ENCODE peak calls at places on chromosomes 16 and 17, in five cellular contexts. H is testis, U is heart right ventricle, W is cardiac muscle cell, P is uterus. N is an unnamed sample.

GRCh38 chr16:84144859-84145639 is at the start of the genes DNAAF1 and HSDL1:
- DNase-seq in W (peak), U (peak), H (peak), P (peak), N (peak)

GRCh38 chr17:81959362-81960129 is 1.4 kb downstream of the NOTUM start:
- DNase-seq in U (peak), P (no peak), H (peak), W (peak), N (peak)

GRCh38 chr17:45234641-45235040 is 13.0 kb downstream of the FMNL1 start:
- DNase-seq in U (no peak), P (no peak), H (no peak), W (no peak), N (no peak)

GRCh38 chr16:83779881-83780280 is 27.9 kb upstream of the HSBP1 start:
- DNase-seq in P (no peak), W (peak), H (no peak), U (no peak), N (no peak)

GRCh38 chr16:85557976-85558589 is 55.0 kb upstream of the GSE1 start:
- DNase-seq in P (no peak), W (no peak), H (no peak), U (no peak), N (no peak)

GRCh38 chr17:82247175-82247823 is 18.5 kb downstream of the SLC16A3 start:
- DNase-seq in W (no peak), H (no peak), U (no peak), P (no peak), N (no peak)

GRCh38 chr17:72166040-72166439 is 45.2 kb downstream of the SOX9 start:
- DNase-seq in H (peak), P (no peak), U (no peak), W (no peak), N (no peak)

GRCh38 chr17:33492082-33492481 is 199.0 kb upstream of the ASIC2 start:
- DNase-seq in P (no peak), W (no peak), U (no peak), H (no peak), N (no peak)

GRCh38 chr17:8119575-8120519 is 1.5 kb upstream of the ALOXE3 start:
- DNase-seq in H (peak), U (peak), P (peak), W (peak), N (peak)

GRCh38 chr17:69874220-69874670 is 200.8 kb upstream of the KCNJ16 start:
- DNase-seq in U (no peak), W (peak), H (no peak), P (no peak), N (no peak)

GRCh38 chr17:45282683-45283644 is 21.1 kb upstream of the SPATA32 start:
- DNase-seq in H (no peak), W (peak), U (no peak), P (no peak), N (no peak)

GRCh38 chr16:14307623-14308356 is 236.7 kb downstream of the MRTFB start:
- DNase-seq in W (no peak), U (peak), P (no peak), H (no peak), N (peak)

GRCh38 chr16:66988197-66988788 is at the start of gene CES4A:
- DNase-seq in H (no peak), U (no peak), W (peak), P (no peak), N (no peak)

GRCh38 chr16:74745926-74746325 is 28.7 kb downstream of the FA2H start:
- DNase-seq in U (no peak), P (no peak), W (no peak), H (no peak), N (no peak)

GRCh38 chr16:72877374-72878028 is 170.4 kb downstream of the ZFHX3 start:
- DNase-seq in W (peak), U (no peak), P (no peak), H (no peak), N (no peak)

GRCh38 chr17:78330570-78331224 is 29.2 kb downstream of the SOCS3 start:
- DNase-seq in U (no peak), W (no peak), H (no peak), P (peak), N (no peak)

GRCh38 chr16:2511128-2511785 is 2.5 kb upstream of the ATP6V0C start:
- DNase-seq in W (peak), H (peak), U (peak), P (peak), N (no peak)

GRCh38 chr17:67974186-67974585 is 22.1 kb downstream of the C17orf58 start:
- DNase-seq in P (no peak), U (no peak), W (no peak), H (no peak), N (no peak)

GRCh38 chr17:49219987-49220386 is 9.5 kb downstream of the ABI3 start:
- DNase-seq in W (no peak), U (no peak), H (no peak), P (no peak), N (no peak)

GRCh38 chr16:65572156-65572555 is 450.3 kb upstream of the CDH11 start:
- DNase-seq in U (no peak), P (no peak), H (no peak), W (peak), N (no peak)

GRCh38 chr17:40600486-40601046 is 35.3 kb upstream of the CCR7 start:
- DNase-seq in U (no peak), H (no peak), W (no peak), P (no peak), N (no peak)

GRCh38 chr17:38730526-38731379 is 612 bp downstream of the CISD3 start:
- DNase-seq in H (peak), W (peak), P (peak), U (peak), N (no peak)

GRCh38 chr17:32783602-32784001 is 93.3 kb downstream of the MYO1D start:
- DNase-seq in U (no peak), W (peak), H (no peak), P (no peak), N (no peak)

GRCh38 chr17:29420128-29420527 is 30.0 kb downstream of the TAOK1 start:
- DNase-seq in U (no peak), W (no peak), P (no peak), H (no peak), N (no peak)

GRCh38 chr17:15467592-15467991 is at the start of gene CDRT4:
- DNase-seq in P (no peak), W (no peak), U (no peak), H (no peak), N (no peak)

GRCh38 chr16:56294599-56294998 is 103.3 kb downstream of the GNAO1 start:
- DNase-seq in U (no peak), P (no peak), W (peak), H (no peak), N (no peak)

GRCh38 chr16:28597692-28598261 is 927 bp upstream of the SULT1A2 start:
- DNase-seq in W (no peak), U (no peak), H (no peak), P (no peak), N (no peak)

GRCh38 chr17:70310251-70310672 is 140.9 kb downstream of the KCNJ2 start:
- DNase-seq in U (peak), P (no peak), W (peak), H (no peak), N (no peak)

GRCh38 chr16:28163699-28164584 is 47.8 kb downstream of the XPO6 start:
- DNase-seq in W (peak), H (no peak), U (no peak), P (no peak), N (no peak)

GRCh38 chr17:82090549-82091263 is 7.3 kb downstream of the FASN start:
- DNase-seq in U (no peak), P (no peak), W (no peak), H (no peak), N (no peak)

DNA sequence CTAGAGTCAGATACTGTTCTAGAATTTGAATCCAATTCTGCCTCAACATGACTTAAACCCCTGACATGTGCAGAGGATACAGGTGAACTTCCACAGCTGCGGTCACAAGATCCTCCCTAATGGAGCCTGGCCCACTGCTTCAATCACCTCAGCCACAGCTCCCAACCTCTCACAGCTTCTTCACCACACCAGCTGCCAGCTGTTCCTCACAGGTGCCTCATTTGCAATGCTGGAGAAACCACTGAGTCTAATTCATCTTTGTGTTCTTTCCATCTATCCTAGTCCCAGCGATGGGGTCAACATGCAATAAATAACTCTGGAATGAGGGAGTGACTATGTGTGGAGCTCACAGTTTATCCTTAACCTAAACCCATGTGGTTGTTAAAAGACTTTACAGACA is 72.0 kb upstream of the MAF start:
- DNase-seq in W (no peak), U (no peak), P (no peak), H (no peak), N (no peak)
- H3K27ac ChIP-seq in W (no peak), U (no peak), P (no peak), H (no peak), N (no peak)

DNA sequence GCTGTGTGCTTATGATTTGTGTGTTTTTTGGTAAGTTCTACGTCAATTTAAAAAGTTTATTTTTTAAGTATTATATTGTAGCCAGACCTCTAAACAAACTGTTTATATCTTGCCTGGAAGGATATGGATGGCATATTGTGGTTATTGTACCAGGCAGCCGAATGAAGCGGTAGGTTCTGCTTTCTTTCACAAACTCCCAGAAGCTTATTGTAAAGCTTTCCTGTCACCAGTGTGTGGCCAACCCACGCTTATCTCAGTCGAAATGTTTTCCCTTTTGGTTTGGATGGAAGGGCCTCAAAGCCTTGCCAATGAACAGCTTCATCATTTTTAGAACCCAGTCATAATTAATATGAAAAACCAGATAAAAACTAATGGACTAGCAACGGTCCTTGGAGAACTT is 53.1 kb downstream of the CYB5B start:
- DNase-seq in W (peak), U (no peak), P (no peak), H (no peak), N (no peak)
- H3K27ac ChIP-seq in W (no peak), U (no peak), P (peak), H (no peak), N (no peak)

DNA sequence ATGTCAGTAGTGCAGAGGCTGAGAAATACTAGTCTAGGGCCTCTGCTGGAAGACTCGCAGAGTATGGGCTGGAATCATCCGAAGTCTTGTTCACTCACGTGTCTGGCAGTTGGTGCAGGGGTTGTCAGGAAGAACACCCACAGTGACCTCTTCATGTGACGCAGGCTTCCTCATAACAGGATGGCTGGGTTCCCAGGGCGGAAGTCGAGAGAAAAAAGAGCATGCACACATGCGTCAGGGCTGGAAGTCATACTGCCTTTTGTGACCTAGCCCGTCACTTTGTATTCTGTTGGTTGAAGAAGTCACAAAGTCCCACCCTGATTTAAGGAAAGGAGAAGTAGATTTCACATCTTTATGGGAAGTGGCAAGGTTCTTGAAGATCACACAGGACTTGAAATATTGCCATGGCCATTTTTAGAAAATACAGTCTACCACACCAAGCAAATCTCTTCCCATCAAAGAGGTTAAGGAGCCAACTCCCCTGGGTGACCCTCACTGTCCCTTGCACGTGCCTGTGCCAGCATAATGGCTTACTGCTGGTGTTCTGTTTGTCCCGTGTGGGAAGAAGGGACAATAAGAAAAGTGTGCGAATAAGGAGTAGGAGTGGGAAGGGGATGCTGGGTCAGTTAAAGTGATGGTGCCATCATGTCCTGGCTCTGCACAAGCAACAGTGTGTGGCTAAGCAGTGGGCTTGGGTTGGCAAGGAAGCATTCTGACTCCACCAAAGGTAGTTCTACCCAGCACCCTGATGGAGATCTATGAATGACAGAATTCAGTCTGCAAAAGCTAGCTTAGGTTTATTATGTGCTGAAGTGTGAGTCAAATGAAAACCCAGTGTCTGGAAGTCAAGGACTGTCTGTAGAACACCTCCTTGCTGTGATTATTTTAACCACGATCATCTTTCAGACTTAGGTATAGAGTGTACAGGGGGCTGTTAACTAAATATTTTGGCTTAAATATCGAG is 28.1 kb downstream of the HEATR3 start:
- DNase-seq in U (peak), P (peak), W (peak), H (peak), N (peak)
- H3K27ac ChIP-seq in U (peak), P (peak), W (no peak), H (no peak), N (peak)

GRCh38 chr17:64535357-64535756 is 28.6 kb downstream of the CEP95 start:
- DNase-seq in W (no peak), U (no peak), P (no peak), H (no peak), N (no peak)

GRCh38 chr17:64536913-64537312 is 30.1 kb downstream of the CEP95 start:
- DNase-seq in W (no peak), H (no peak), P (no peak), U (no peak), N (no peak)

GRCh38 chr17:64537488-64537887 is 30.7 kb downstream of the CEP95 start:
- DNase-seq in H (no peak), U (no peak), W (peak), P (no peak), N (no peak)

GRCh38 chr17:64540118-64540776 is 33.5 kb downstream of the CEP95 start:
- DNase-seq in W (no peak), P (no peak), U (no peak), H (no peak), N (no peak)

GRCh38 chr17:64538508-64539120 is 31.8 kb downstream of the CEP95 start:
- DNase-seq in P (no peak), H (no peak), U (no peak), W (no peak), N (no peak)
- H3K27ac ChIP-seq in P (no peak), H (no peak), U (no peak), W (peak), N (no peak)

GRCh38 chr17:47884427-47884740 is 11.7 kb upstream of the SP2 start:
- DNase-seq in H (no peak), P (no peak), W (no peak), U (no peak), N (no peak)

GRCh38 chr17:47883589-47884426 is 12.2 kb upstream of the SP2 start:
- DNase-seq in U (no peak), W (no peak), H (no peak), P (peak), N (no peak)

GRCh38 chr17:47882247-47882646 is 13.8 kb upstream of the SP2 start:
- DNase-seq in P (peak), U (no peak), W (no peak), H (no peak), N (no peak)

GRCh38 chr17:47882695-47883588 is 13.1 kb upstream of the SP2 start:
- DNase-seq in P (no peak), U (no peak), H (no peak), W (no peak), N (no peak)

DNA sequence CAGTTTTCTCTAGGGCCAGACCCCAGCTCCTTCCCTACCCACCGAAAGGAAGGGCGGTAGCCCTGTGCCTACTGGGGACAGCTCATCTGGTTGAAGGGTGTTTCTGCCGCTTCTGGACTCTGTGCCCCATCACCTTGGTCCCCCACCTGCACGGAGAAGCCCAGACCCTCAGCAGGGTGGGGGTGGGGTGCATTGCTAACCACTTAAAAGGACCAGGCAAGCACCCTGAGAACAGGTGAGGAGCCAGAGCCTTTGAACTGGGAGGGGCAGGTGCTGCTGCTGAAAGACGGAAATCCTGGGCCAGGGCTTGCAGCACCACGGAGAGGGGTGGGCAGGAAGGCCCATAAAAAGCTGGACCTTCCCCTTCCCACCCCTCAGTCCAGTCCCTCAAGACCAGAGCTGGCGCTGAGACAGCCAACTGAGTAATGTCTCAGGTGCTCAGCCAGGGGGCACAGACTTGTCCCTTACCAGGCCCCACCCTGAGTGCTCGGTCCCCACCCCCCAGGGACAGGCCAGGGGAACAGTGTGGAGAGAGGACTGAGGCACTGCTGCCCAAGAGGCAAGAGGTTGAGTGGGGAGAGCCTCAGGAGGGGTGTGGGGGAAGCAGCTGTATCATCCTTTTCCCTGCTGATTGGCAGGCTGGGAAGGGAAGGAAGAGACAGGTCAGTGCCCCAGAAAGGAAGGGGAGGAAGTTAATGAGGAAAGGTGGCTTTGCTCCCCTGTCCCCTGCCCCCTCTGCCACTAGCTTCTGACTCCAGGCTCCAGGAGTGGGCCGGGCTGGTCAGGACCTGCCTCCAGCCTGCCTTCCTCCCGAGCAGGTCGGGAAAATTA is 10.9 kb upstream of the SP2 start:
- DNase-seq in H (no peak), P (no peak), U (no peak), W (no peak), N (no peak)
- H3K27ac ChIP-seq in H (no peak), P (no peak), U (no peak), W (no peak), N (no peak)

GRCh38 chr16:11010576-11011221 is 66.3 kb downstream of the CLEC16A start:
- DNase-seq in W (no peak), H (peak), U (no peak), P (no peak), N (no peak)

GRCh38 chr16:11015607-11016006 is 71.2 kb downstream of the CLEC16A start:
- DNase-seq in H (no peak), P (no peak), U (no peak), W (no peak), N (no peak)

GRCh38 chr16:11014159-11014558 is 69.8 kb downstream of the CLEC16A start:
- DNase-seq in U (no peak), H (no peak), W (peak), P (no peak), N (no peak)

GRCh38 chr16:11011326-11011725 is 67.0 kb downstream of the CLEC16A start:
- DNase-seq in P (no peak), W (no peak), U (no peak), H (no peak), N (no peak)

DNA sequence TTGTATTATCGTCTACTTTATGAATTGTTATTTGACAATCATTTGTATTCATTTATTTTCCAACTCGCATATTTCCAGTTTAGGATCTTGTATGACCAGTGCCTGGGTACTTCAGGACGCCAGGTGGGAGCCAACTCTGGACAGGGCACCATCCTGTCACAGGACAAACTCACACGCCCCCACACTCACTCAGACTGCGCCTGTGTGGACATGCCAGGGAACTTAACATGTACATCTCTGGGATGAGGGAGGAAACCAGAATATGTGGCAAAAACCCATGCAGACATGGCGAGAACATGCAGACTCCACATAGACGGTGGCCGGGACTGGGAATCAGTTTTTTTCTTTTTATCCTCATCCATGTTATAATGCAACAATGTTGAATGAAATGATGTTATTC is 68.5 kb downstream of the CLEC16A start:
- DNase-seq in U (no peak), P (no peak), W (no peak), H (no peak), N (no peak)
- H3K27ac ChIP-seq in U (no peak), P (no peak), W (no peak), H (no peak), N (no peak)

N was measured in substantia nigra.